ENCODE peak calls at places on chromosomes 5 and 9, in ten cellular contexts. F is mesendoderm; H is A549; I is neural progenitor cell; K is upper lobe of right lung; N is cardiac muscle cell; D is tibial artery; E is ovary; P is CD8-positive, alpha-beta memory T cell; Z is esophagus squamous epithelium. A is an unnamed sample.
A peak's percentile ranks its signal among the peaks of the same experiment; 100 is the strongest.

GRCh38 chr9:132372177-132373095 is 17.6 kb upstream of the SETX start:
- DNase-seq in K (peak; percentile 69), N (peak; percentile 72), E (no peak), I (no peak), Z (no peak), P (no peak), F (peak; percentile 25), H (no peak), D (peak; percentile 76), A (peak; percentile 72)

GRCh38 chr9:91067306-91067860 is 265.8 kb downstream of the SYK start:
- DNase-seq in H (no peak), Z (no peak), D (no peak), N (no peak), P (no peak), I (no peak), F (no peak), E (no peak), K (no peak), A (no peak)

GRCh38 chr5:142808778-142809606 is 38.8 kb downstream of the ARHGAP26 start:
- DNase-seq in Z (no peak), I (no peak), K (no peak), H (no peak), N (no peak), D (no peak), F (no peak), E (no peak), P (no peak), A (no peak)

GRCh38 chr9:74867483-74867882 is 20.2 kb downstream of the TRPM6 start:
- DNase-seq in N (no peak), H (no peak), K (no peak), D (no peak), I (no peak), P (no peak), E (no peak), Z (no peak), F (no peak), A (no peak)

GRCh38 chr9:135590486-135591079 is 29.0 kb downstream of the PAEP start:
- DNase-seq in Z (no peak), H (no peak), P (no peak), N (no peak), F (no peak), E (no peak), K (no peak), I (no peak), D (peak; percentile 48), A (no peak)

GRCh38 chr5:139162448-139162847 is 35.7 kb downstream of the SIL1 start:
- DNase-seq in I (no peak), Z (no peak), P (no peak), D (no peak), F (no peak), K (no peak), N (no peak), E (no peak), H (no peak), A (no peak)

GRCh38 chr9:94173632-94174031 is 85.5 kb upstream of the ZNF169 start:
- DNase-seq in D (no peak), K (no peak), H (no peak), N (no peak), Z (no peak), F (no peak), I (no peak), P (no peak), E (no peak), A (no peak)

GRCh38 chr5:60382761-60383160 is 317.2 kb downstream of the DEPDC1B start:
- DNase-seq in K (no peak), Z (no peak), I (no peak), E (no peak), H (peak; percentile 24), F (peak; percentile 32), P (no peak), N (peak; percentile 52), D (no peak), A (no peak)

GRCh38 chr5:181052928-181053759 is 13.1 kb downstream of the BTNL9 start:
- DNase-seq in K (peak; percentile 63), H (peak; percentile 38), D (no peak), P (no peak), E (peak; percentile 28), Z (no peak), I (peak; percentile 62), F (no peak), N (peak; percentile 8), A (no peak)

GRCh38 chr9:90064248-90064647 is 459.4 kb downstream of the GADD45G start:
- DNase-seq in D (no peak), K (no peak), P (no peak), Z (no peak), H (no peak), N (no peak), I (no peak), E (no peak), F (no peak), A (no peak)

GRCh38 chr5:171606414-171607024 is 179.1 kb upstream of the SMIM23 start:
- DNase-seq in N (no peak), I (no peak), Z (no peak), P (no peak), E (no peak), H (no peak), K (no peak), F (no peak), D (no peak), A (no peak)

GRCh38 chr9:116432051-116432450 is 255.1 kb upstream of the TRIM32 start:
- DNase-seq in F (no peak), I (no peak), N (no peak), E (no peak), P (no peak), H (no peak), Z (no peak), K (no peak), D (no peak), A (no peak)

DNA sequence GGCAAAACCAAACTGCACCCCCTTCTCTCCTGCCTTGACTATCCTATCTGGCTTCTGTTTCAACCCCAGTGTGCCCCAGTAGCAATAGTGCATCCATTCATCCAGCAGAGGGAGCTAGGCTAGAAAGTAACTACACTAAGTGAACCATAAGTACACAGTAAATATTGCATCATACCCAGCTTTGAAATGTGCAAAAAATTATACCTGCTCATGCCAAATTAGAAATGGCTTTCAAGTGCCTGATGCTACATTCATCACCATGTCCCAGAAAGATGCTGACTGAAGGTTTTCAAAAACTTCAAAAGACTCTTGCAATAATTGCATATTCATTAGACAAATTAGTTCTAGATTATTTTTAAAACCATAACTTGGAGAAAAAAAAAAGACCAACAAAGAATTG is 153.5 kb downstream of the PRELID2 start:
- DNase-seq in H (peak; percentile 71), K (no peak), I (peak; percentile 74), P (no peak), D (no peak), E (no peak), Z (no peak), N (peak; percentile 86), F (peak; percentile 70), A (no peak)
- H3K27ac ChIP-seq in H (peak overlapping the region; percentile 13), K (no peak overlapping the region), I (no peak overlapping the region), P (no peak overlapping the region), D (no peak overlapping the region), E (no peak overlapping the region), Z (no peak overlapping the region), N (no peak overlapping the region), F (no peak overlapping the region), A (no peak overlapping the region)

DNA sequence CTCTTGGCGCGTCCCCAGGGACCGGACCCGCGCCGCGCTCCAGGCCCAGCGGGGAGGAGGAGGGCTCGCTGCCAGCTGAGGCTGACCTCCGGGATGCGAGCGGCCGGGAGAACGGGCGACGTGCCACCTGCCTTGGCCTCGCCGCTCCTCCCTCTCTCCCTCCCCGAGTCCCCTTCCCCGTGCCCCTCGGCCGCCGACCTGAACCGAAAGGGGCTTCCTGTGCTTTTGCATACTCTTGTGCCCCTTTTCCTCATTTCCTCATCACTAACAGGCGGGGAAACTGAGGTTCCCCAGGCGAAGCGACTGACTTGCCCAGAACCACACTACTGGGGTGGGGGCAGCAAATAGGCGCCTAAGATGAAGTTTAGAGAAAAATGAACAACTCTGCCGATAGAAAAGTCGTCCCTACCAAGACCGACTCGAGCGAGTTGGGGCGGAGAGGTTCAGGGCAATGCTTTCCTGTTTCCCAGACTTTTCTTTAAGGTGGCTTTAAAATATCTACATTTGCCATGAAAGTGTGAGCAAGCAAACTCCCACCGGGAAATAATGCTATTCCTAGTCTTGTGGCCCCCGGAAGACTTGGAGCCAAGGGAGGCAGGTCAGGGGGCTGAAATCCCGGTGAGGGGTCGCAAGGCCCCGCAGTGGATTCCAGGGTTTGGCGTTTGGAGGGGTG is 580 bp upstream of the DUSP1 start:
- DNase-seq in F (peak; percentile 74), N (no peak), P (no peak), I (no peak), K (no peak), Z (no peak), H (no peak), E (no peak), D (no peak), A (no peak)
- H3K4me1 ChIP-seq in F (peaks cover 5% of the 10 kb centered on the region), N (peaks cover 13% of the 10 kb centered on the region), P (peaks cover 42% of the 10 kb centered on the region), I (peaks cover 4% of the 10 kb centered on the region), K (peaks cover 47% of the 10 kb centered on the region), Z (peaks cover 45% of the 10 kb centered on the region), H (peaks cover 45% of the 10 kb centered on the region), E (peaks cover 8% of the 10 kb centered on the region), D (peaks cover 50% of the 10 kb centered on the region), A (peaks cover 13% of the 10 kb centered on the region)

GRCh38 chr9:2559212-2560152 is 62.1 kb upstream of the VLDLR start:
- DNase-seq in D (peak; percentile 88), Z (no peak), N (peak; percentile 99), E (peak; percentile 81), P (no peak), I (no peak), F (peak; percentile 67), K (no peak), H (peak; percentile 28), A (peak; percentile 12)
- H3K27ac ChIP-seq in D (peak overlapping the region; percentile 76), Z (peak overlapping the region; percentile 52), N (no peak overlapping the region), E (peak overlapping the region; percentile 78), P (no peak overlapping the region), I (no peak overlapping the region), F (no peak overlapping the region), K (peak overlapping the region; percentile 1), H (peak overlapping the region; percentile 70), A (peak overlapping the region; percentile 42)

GRCh38 chr9:129145841-129146292 is 32.2 kb downstream of the IER5L start:
- DNase-seq in I (peak; percentile 70), D (no peak), Z (no peak), H (no peak), K (no peak), P (no peak), E (peak; percentile 86), F (peak; percentile 98), N (peak; percentile 98), A (no peak)
- H3K4me1 ChIP-seq in I (peaks cover 41% of the 10 kb centered on the region), D (peaks cover 71% of the 10 kb centered on the region), Z (peaks cover 55% of the 10 kb centered on the region), H (peaks cover 52% of the 10 kb centered on the region), K (peaks cover 61% of the 10 kb centered on the region), P (peaks cover 24% of the 10 kb centered on the region), E (peaks cover 48% of the 10 kb centered on the region), F (peaks cover 12% of the 10 kb centered on the region), N (peaks cover 57% of the 10 kb centered on the region), A (peaks cover 64% of the 10 kb centered on the region)